ENCODE peak calls at places on chromosomes 16 and 17, in seven cellular contexts. U is activated CD8-positive, alpha-beta memory T cell treated with anti-CD3 and anti-CD28 coated beads for 24 hours; T is AG09319; S is breast epithelium; N is stimulated activated naive B cell treated with anti-CD40 and anti-IgM and Interleukin-4, amounts not matched to agents 10 μg/mL and 1 μg/mL and 100 μg/mL, for 72 hours; Y is stimulated activated CD8-positive, alpha-beta memory T cell treated with anti-CD3 and anti-CD28 coated beads, Interleukin-4, amount 100 ng/mL, for 1 hour; W is endothelial cell. A is an unnamed sample.

GRCh38 chr17:76266244-76266938 is 1.2 kb downstream of the UBALD2 start:
- DNase-seq in U (peak; percentile 72), T (no peak), S (no peak), N (no peak), Y (no peak), W (no peak), A (no peak)

GRCh38 chr16:2026461-2027023 is at the start of gene NHERF2:
- DNase-seq in U (no peak), T (no peak), S (no peak), N (no peak), Y (no peak), W (no peak), A (peak; percentile 79)

GRCh38 chr16:73019456-73020362 is 28.2 kb downstream of the ZFHX3 start:
- DNase-seq in U (no peak), T (no peak), S (no peak), N (no peak), Y (no peak), W (no peak), A (no peak)

GRCh38 chr16:76071690-76072089 is 205.5 kb upstream of the CNTNAP4 start:
- DNase-seq in U (no peak), T (no peak), S (no peak), N (no peak), Y (no peak), W (no peak), A (no peak)

GRCh38 chr17:62179525-62180161 is 114.6 kb upstream of the MED13 start:
- DNase-seq in U (no peak), T (no peak), S (no peak), N (no peak), Y (no peak), W (no peak), A (peak; percentile 22)

GRCh38 chr17:73900516-73900915 is 256.3 kb upstream of the SDK2 start:
- DNase-seq in U (peak; percentile 26), T (no peak), S (no peak), N (no peak), Y (no peak), W (no peak), A (no peak)

GRCh38 chr17:17191346-17191792 is 14.8 kb downstream of the PLD6 start:
- DNase-seq in U (no peak), T (no peak), S (no peak), N (no peak), Y (no peak), W (no peak), A (no peak)

GRCh38 chr16:59088401-59088800 is 354.3 kb upstream of the GOT2 start:
- DNase-seq in U (no peak), T (no peak), S (no peak), N (no peak), Y (no peak), W (no peak), A (no peak)

GRCh38 chr17:81125573-81126081 is 39.7 kb upstream of the PVALEF start:
- DNase-seq in U (no peak), T (no peak), S (no peak), N (no peak), Y (no peak), W (no peak), A (no peak)

GRCh38 chr17:33940769-33941168 is 314.3 kb upstream of the CCL2 start:
- DNase-seq in U (no peak), T (no peak), S (no peak), N (no peak), Y (no peak), W (no peak), A (no peak)

GRCh38 chr17:13940858-13941665 is 128.2 kb upstream of the COX10 start:
- DNase-seq in U (no peak), T (no peak), S (no peak), N (no peak), Y (no peak), W (no peak), A (no peak)

GRCh38 chr17:45310380-45311324 is 6.2 kb downstream of the MAP3K14 start:
- DNase-seq in U (no peak), T (no peak), S (no peak), N (no peak), Y (no peak), W (no peak), A (no peak)

GRCh38 chr16:2478273-2478672 is 3.3 kb downstream of the TBC1D24 start:
- DNase-seq in U (no peak), T (no peak), S (no peak), N (no peak), Y (no peak), W (no peak), A (no peak)

GRCh38 chr16:64669573-64669972 is 452.3 kb downstream of the CDH11 start:
- DNase-seq in U (no peak), T (no peak), S (no peak), N (no peak), Y (no peak), W (no peak), A (no peak)

GRCh38 chr17:37089998-37090397 is 141.2 kb downstream of the AATF start:
- DNase-seq in U (no peak), T (no peak), S (no peak), N (no peak), Y (peak; percentile 30), W (no peak), A (no peak)

GRCh38 chr17:74351552-74352210 is 10.0 kb downstream of the BTBD17 start:
- DNase-seq in U (no peak), T (no peak), S (no peak), N (no peak), Y (no peak), W (peak; percentile 47), A (no peak)

GRCh38 chr17:35243459-35244204 is 760 bp downstream of the SLFN5 start:
- DNase-seq in U (peak; percentile 81), T (no peak), S (no peak), N (peak; percentile 11), Y (no peak), W (peak; percentile 42), A (no peak)

GRCh38 chr17:10668771-10669170 is 11.7 kb upstream of the MYH3 start:
- DNase-seq in U (no peak), T (no peak), S (no peak), N (no peak), Y (no peak), W (no peak), A (no peak)

GRCh38 chr16:14303182-14303618 is 232.1 kb downstream of the MRTFB start:
- DNase-seq in U (no peak), T (no peak), S (no peak), N (no peak), Y (no peak), W (no peak), A (no peak)

GRCh38 chr17:37167756-37168155 is 208.0 kb upstream of the C17orf78 start:
- DNase-seq in U (no peak), T (no peak), S (no peak), N (no peak), Y (no peak), W (no peak), A (no peak)

GRCh38 chr17:63185420-63185819 is 219.4 kb downstream of the TANC2 start:
- DNase-seq in U (no peak), T (no peak), S (no peak), N (no peak), Y (no peak), W (no peak), A (no peak)

GRCh38 chr16:31052131-31052530 is 18.8 kb downstream of the STX4 start:
- DNase-seq in U (no peak), T (peak; percentile 65), S (no peak), N (no peak), Y (no peak), W (no peak), A (no peak)

GRCh38 chr17:60047590-60047989 is 31.1 kb downstream of the HEATR6 start:
- DNase-seq in U (no peak), T (no peak), S (no peak), N (no peak), Y (no peak), W (no peak), A (no peak)

GRCh38 chr16:397736-398332 is 835 bp downstream of the NME4 start:
- DNase-seq in U (no peak), T (peak; percentile 24), S (peak; percentile 80), N (no peak), Y (no peak), W (peak; percentile 84), A (peak; percentile 56)